ENCODE peak calls at places on chromosomes 7 and 10, in four cellular contexts. J is left cardiac atrium; D is naive thymus-derived CD8-positive, alpha-beta T cell; X is NCI-H446 treated with DMSO at 0.1 percent for 48 hours. B is an unnamed sample.

GRCh38 chr7:95933618-95934017 is 161.3 kb downstream of the DYNC1I1 start:
- DNase-seq in J (no peak), D (no peak), X (no peak), B (peak; percentile 52)

GRCh38 chr10:14325325-14325955 is 5.3 kb downstream of the FRMD4A start:
- DNase-seq in J (peak; percentile 40), D (no peak), X (no peak), B (no peak)

GRCh38 chr10:3217301-3217700 is 44.7 kb upstream of the PITRM1 start:
- DNase-seq in J (no peak), D (no peak), X (no peak), B (no peak)

GRCh38 chr7:55477781-55478374 is 94.4 kb downstream of the VOPP1 start:
- DNase-seq in J (no peak), D (no peak), X (no peak), B (no peak)

GRCh38 chr10:24533981-24534380 is 189.7 kb downstream of the ARHGAP21 start:
- DNase-seq in J (no peak), D (no peak), X (no peak), B (no peak)

GRCh38 chr7:151311294-151311864 is 30.2 kb upstream of the NUB1 start:
- DNase-seq in J (no peak), D (no peak), X (no peak), B (no peak)

GRCh38 chr10:127117125-127117524 is 79.3 kb downstream of the INSYN2A start:
- DNase-seq in J (peak; percentile 59), D (peak; percentile 5), X (no peak), B (no peak)

GRCh38 chr10:22250897-22251605 is 33.2 kb upstream of the EBLN1 start:
- DNase-seq in J (no peak), D (peak; percentile 24), X (no peak), B (no peak)

GRCh38 chr7:129530881-129531391 is 28.6 kb downstream of the SMKR1 start:
- DNase-seq in J (no peak), D (no peak), X (no peak), B (no peak)

GRCh38 chr7:17646181-17646956 is 293.9 kb downstream of the SNX13 start:
- DNase-seq in J (no peak), D (no peak), X (no peak), B (no peak)

GRCh38 chr7:130381468-130382312 is 1.4 kb downstream of the CPA1 start:
- DNase-seq in J (no peak), D (no peak), X (no peak), B (no peak)

GRCh38 chr7:128257458-128257857 is 16.4 kb downstream of the LEP start:
- DNase-seq in J (no peak), D (no peak), X (no peak), B (no peak)

GRCh38 chr10:35208536-35208935 is 81.9 kb downstream of the CREM start:
- DNase-seq in J (no peak), D (no peak), X (no peak), B (no peak)

GRCh38 chr7:43195768-43196167 is 83.3 kb downstream of the HECW1 start:
- DNase-seq in J (no peak), D (no peak), X (no peak), B (no peak)

GRCh38 chr10:13847201-13847631 is 260.5 kb downstream of the PRPF18 start:
- DNase-seq in J (no peak), D (no peak), X (no peak), B (no peak)

GRCh38 chr10:60576130-60577069 is 186.7 kb upstream of the ANK3 start:
- DNase-seq in J (no peak), D (no peak), X (no peak), B (no peak)

GRCh38 chr10:80996615-80997193 is 459.0 kb downstream of the SH2D4B start:
- DNase-seq in J (no peak), D (no peak), X (no peak), B (no peak)

GRCh38 chr10:28020993-28021982 is 22.4 kb upstream of the ODAD2 start:
- DNase-seq in J (no peak), D (no peak), X (no peak), B (no peak)

GRCh38 chr7:87328281-87328680 is 17.2 kb upstream of the CROT start:
- DNase-seq in J (no peak), D (no peak), X (no peak), B (no peak)

GRCh38 chr10:62560207-62560819 is 186.1 kb downstream of the ZNF365 start:
- DNase-seq in J (no peak), D (no peak), X (no peak), B (no peak)

GRCh38 chr10:6498771-6499170 is 81.3 kb downstream of the PRKCQ start:
- DNase-seq in J (no peak), D (peak; percentile 54), X (no peak), B (no peak)

GRCh38 chr10:94038024-94038423 is 44.3 kb downstream of the PLCE1 start:
- DNase-seq in J (no peak), D (no peak), X (no peak), B (no peak)

GRCh38 chr7:47489624-47490023 is 92.3 kb downstream of the TNS3 start:
- DNase-seq in J (peak; percentile 14), D (no peak), X (no peak), B (no peak)

GRCh38 chr7:1087952-1088920 is at the start of gene GPER1:
- DNase-seq in J (peak; percentile 82), D (no peak), X (peak; percentile 51), B (no peak)

GRCh38 chr10:97785731-97786130 is 13.9 kb upstream of the SFRP5 start:
- DNase-seq in J (no peak), D (no peak), X (no peak), B (no peak)

GRCh38 chr10:127880557-127880956 is 12.2 kb downstream of the CLRN3 start:
- DNase-seq in J (no peak), D (no peak), X (no peak), B (no peak)

GRCh38 chr7:132410385-132410784 is 165.9 kb downstream of the PLXNA4 start:
- DNase-seq in J (peak; percentile 60), D (no peak), X (no peak), B (no peak)

GRCh38 chr7:35537067-35538023 is 157.6 kb downstream of the HERPUD2 start:
- DNase-seq in J (peak; percentile 84), D (peak; percentile 79), X (peak; percentile 28), B (no peak)

GRCh38 chr7:82410461-82410860 is 33.1 kb downstream of the CACNA2D1 start:
- DNase-seq in J (peak; percentile 38), D (no peak), X (no peak), B (no peak)

GRCh38 chr10:68172324-68172723 is 59.6 kb downstream of the ATOH7 start:
- DNase-seq in J (no peak), D (no peak), X (no peak), B (no peak)

GRCh38 chr7:146830686-146831085 is 714.1 kb downstream of the CNTNAP2 start:
- DNase-seq in J (no peak), D (no peak), X (no peak), B (no peak)

GRCh38 chr10:62166331-62167154 is 102.1 kb downstream of the RTKN2 start:
- DNase-seq in J (peak; percentile 30), D (no peak), X (no peak), B (no peak)